ENCODE peak calls at places on chromosomes 4 and X, in eight cellular contexts. L, H, V, Y, O, S, N and B are unnamed samples.

GRCh38 chr4:78990938-78991810 is 51.9 kb upstream of the PAQR3 start:
- DNase-seq in H (no peak), O (no peak), V (no peak), L (no peak), N (no peak), S (no peak), Y (no peak), B (no peak)

GRCh38 chr4:27057662-27058061 is 197.0 kb downstream of the STIM2 start:
- DNase-seq in L (no peak), N (no peak), Y (no peak), H (no peak), S (no peak), O (no peak), V (no peak), B (peak)

GRCh38 chr4:86593726-86594558 is at the start of gene PTPN13:
- DNase-seq in O (peak), L (peak), V (peak), S (peak), H (peak), N (peak), Y (peak), B (peak)

GRCh38 chr4:989722-990471 is 3.1 kb downstream of the IDUA start:
- DNase-seq in V (peak), L (no peak), Y (no peak), O (no peak), H (no peak), S (no peak), N (no peak), B (no peak)

GRCh38 chr4:75919914-75920313 is 17.7 kb upstream of the PPEF2 start:
- DNase-seq in V (no peak), S (no peak), H (peak), O (peak), Y (no peak), N (no peak), L (peak), B (peak)

GRCh38 chrX:2829469-2830246 is 928 bp downstream of the GYG2 start:
- DNase-seq in L (no peak), N (no peak), S (no peak), Y (no peak), H (no peak), O (no peak), V (no peak), B (no peak)

GRCh38 chr4:13902141-13902540 is 274.6 kb upstream of the BOD1L1 start:
- DNase-seq in S (no peak), Y (no peak), L (no peak), N (no peak), O (no peak), H (no peak), V (no peak), B (no peak)

GRCh38 chrX:153179131-153179530 is at the start of gene MAGEA1:
- DNase-seq in O (no peak), H (no peak), Y (no peak), V (no peak), N (no peak), L (no peak), S (no peak), B (no peak)

GRCh38 chr4:152735302-152735917 is 44.1 kb downstream of the TIGD4 start:
- DNase-seq in L (peak), O (peak), N (no peak), V (no peak), S (no peak), Y (peak), H (peak), B (peak)

GRCh38 chrX:149916745-149917392 is 12.5 kb upstream of the HSFX4 start:
- DNase-seq in H (peak), S (no peak), L (no peak), N (no peak), O (no peak), Y (no peak), V (no peak), B (no peak)

GRCh38 chrX:41373989-41374606 is 40.1 kb downstream of the DDX3X start:
- DNase-seq in N (no peak), H (no peak), S (no peak), Y (no peak), O (no peak), L (no peak), V (no peak), B (no peak)

GRCh38 chr4:53015681-53016080 is 153.6 kb downstream of the RASL11B start:
- DNase-seq in N (no peak), Y (no peak), S (no peak), O (no peak), H (peak), V (no peak), L (peak), B (peak)

GRCh38 chr4:82431026-82431745 is 796 bp downstream of the ENOPH1 start:
- DNase-seq in V (peak), Y (peak), N (peak), H (peak), L (peak), O (peak), S (no peak), B (peak)

GRCh38 chr4:72899214-72899613 is 170.3 kb downstream of the COX18 start:
- DNase-seq in H (peak), L (peak), N (no peak), Y (no peak), S (no peak), O (no peak), V (no peak), B (no peak)

GRCh38 chr4:2873329-2873728 is 29.7 kb downstream of the ADD1 start:
- DNase-seq in Y (no peak), N (no peak), H (no peak), L (no peak), O (no peak), S (no peak), V (no peak), B (no peak)

GRCh38 chrX:47144626-47145407 is at the start of the genes NDUFB11 and RBM10:
- DNase-seq in Y (peak), S (peak), V (peak), L (peak), N (peak), O (peak), H (peak), B (peak)

GRCh38 chrX:103215037-103215767 is at the start of gene BEX4:
- DNase-seq in S (no peak), O (peak), H (peak), N (peak), V (peak), Y (peak), L (peak), B (peak)

GRCh38 chr4:71607780-71608673 is 175.9 kb downstream of the GC start:
- DNase-seq in H (peak), S (no peak), N (no peak), O (peak), L (peak), V (no peak), Y (no peak), B (no peak)

GRCh38 chrX:55342533-55343501 is 78.1 kb upstream of the PAGE3 start:
- DNase-seq in N (peak), O (peak), V (no peak), S (peak), L (no peak), H (peak), Y (no peak), B (peak)

GRCh38 chr4:148376151-148376550 is 66.1 kb downstream of the NR3C2 start:
- DNase-seq in V (no peak), H (peak), S (no peak), N (peak), L (peak), O (peak), Y (no peak), B (peak)

GRCh38 chrX:44747317-44747716 is 96.5 kb upstream of the DUSP21 start:
- DNase-seq in V (no peak), H (peak), S (no peak), O (no peak), N (no peak), L (no peak), Y (no peak), B (no peak)